ENCODE peak calls at places on chromosome 5, in ten cellular contexts. J, S, C, G, W, Y, U, R, P and Z are unnamed samples.

GRCh38 chr5:66713998-66714397 is 117.8 kb downstream of the MAST4 start:
- DNase-seq in J (no peak), G (no peak), P (no peak), R (no peak), U (no peak), C (peak; percentile 8), W (no peak), Y (no peak), S (no peak), Z (no peak)

GRCh38 chr5:157198277-157199058 is 17.8 kb downstream of the ITK start:
- DNase-seq in U (no peak), J (no peak), Y (no peak), G (no peak), W (no peak), P (no peak), C (no peak), R (no peak), S (no peak), Z (no peak)

GRCh38 chr5:171386861-171387254 is 791 bp upstream of the NPM1 start:
- DNase-seq in S (peak; percentile 61), J (no peak), C (no peak), U (no peak), G (no peak), P (no peak), R (no peak), Y (peak; percentile 19), W (no peak), Z (no peak)

GRCh38 chr5:61322738-61323429 is 9.2 kb upstream of the ZSWIM6 start:
- DNase-seq in C (no peak), R (no peak), J (peak; percentile 65), P (no peak), W (no peak), U (no peak), G (no peak), S (no peak), Y (no peak), Z (peak; percentile 35)

GRCh38 chr5:120405923-120406322 is 58.2 kb upstream of the PRR16 start:
- DNase-seq in P (no peak), U (no peak), C (no peak), W (no peak), R (no peak), Y (no peak), S (no peak), G (no peak), J (no peak), Z (no peak)

GRCh38 chr5:55407059-55407684 is 99.4 kb downstream of the MTREX start:
- DNase-seq in P (no peak), G (no peak), U (no peak), J (no peak), S (no peak), W (peak; percentile 25), C (peak; percentile 22), R (no peak), Y (no peak), Z (no peak)

GRCh38 chr5:23820764-23821471 is 313.5 kb downstream of the PRDM9 start:
- DNase-seq in G (no peak), C (no peak), W (peak; percentile 5), S (no peak), J (no peak), Y (no peak), P (no peak), U (no peak), R (no peak), Z (no peak)

GRCh38 chr5:32280656-32281081 is 32.1 kb downstream of the MTMR12 start:
- DNase-seq in G (no peak), C (no peak), S (no peak), J (no peak), W (no peak), P (no peak), Y (no peak), U (no peak), R (no peak), Z (no peak)

GRCh38 chr5:91875133-91875779 is 492.1 kb upstream of the ARRDC3 start:
- DNase-seq in J (no peak), C (no peak), W (no peak), R (no peak), S (no peak), P (no peak), U (no peak), G (no peak), Y (no peak), Z (no peak)

GRCh38 chr5:137126829-137127228 is 372.3 kb downstream of the SPOCK1 start:
- DNase-seq in R (no peak), P (no peak), Y (no peak), U (no peak), W (no peak), G (no peak), C (no peak), J (no peak), S (no peak), Z (no peak)

GRCh38 chr5:62538017-62538942 is 40.3 kb upstream of the LRRC70 start:
- DNase-seq in W (no peak), J (no peak), Y (no peak), U (no peak), R (no peak), S (no peak), P (no peak), G (no peak), C (no peak), Z (peak; percentile 12)

GRCh38 chr5:28380172-28380571 is 1341.8 kb upstream of the CDH9 start:
- DNase-seq in P (no peak), C (no peak), Y (no peak), S (no peak), J (no peak), R (no peak), W (no peak), G (no peak), U (no peak), Z (no peak)

GRCh38 chr5:42848545-42848944 is 36.9 kb upstream of the SELENOP start:
- DNase-seq in S (no peak), W (no peak), J (no peak), P (no peak), G (no peak), Y (no peak), C (no peak), R (no peak), U (no peak), Z (no peak)

GRCh38 chr5:174789596-174789995 is 65.2 kb downstream of the MSX2 start:
- DNase-seq in S (no peak), G (no peak), Y (no peak), U (no peak), R (no peak), P (no peak), J (no peak), W (no peak), C (no peak), Z (no peak)

GRCh38 chr5:173789031-173789920 is 98.9 kb upstream of the CPEB4 start:
- DNase-seq in R (no peak), G (no peak), S (peak; percentile 87), J (no peak), C (peak; percentile 41), U (no peak), P (no peak), Y (no peak), W (no peak), Z (no peak)

GRCh38 chr5:88687253-88687955 is 195.6 kb downstream of the MEF2C start:
- DNase-seq in S (no peak), W (no peak), U (no peak), P (no peak), C (no peak), R (no peak), Y (no peak), G (no peak), J (no peak), Z (no peak)

GRCh38 chr5:88689662-88690351 is 193.2 kb downstream of the MEF2C start:
- DNase-seq in C (no peak), Y (no peak), G (no peak), U (no peak), R (no peak), S (no peak), W (no peak), J (no peak), P (no peak), Z (no peak)

GRCh38 chr5:88690619-88691560 is 192.1 kb downstream of the MEF2C start:
- DNase-seq in C (peak; percentile 44), W (peak; percentile 59), J (peak; percentile 68), P (peak; percentile 77), U (peak; percentile 85), S (peak; percentile 82), Y (peak; percentile 61), R (peak; percentile 47), G (peak; percentile 34), Z (peak; percentile 67)

GRCh38 chr5:88688242-88688959 is 194.6 kb downstream of the MEF2C start:
- DNase-seq in R (no peak), W (no peak), J (no peak), Y (no peak), C (no peak), S (no peak), P (no peak), G (no peak), U (no peak), Z (no peak)

GRCh38 chr5:88688981-88689661 is 193.9 kb downstream of the MEF2C start:
- DNase-seq in J (no peak), C (no peak), Y (no peak), G (no peak), P (no peak), R (no peak), W (no peak), S (no peak), U (no peak), Z (no peak)
- H3K4me3 ChIP-seq in J (no peak overlapping the region), C (no peak overlapping the region), Y (no peak overlapping the region), G (no peak overlapping the region), P (no peak overlapping the region), R (no peak overlapping the region), W (no peak overlapping the region), S (no peak overlapping the region), U (no peak overlapping the region), Z (no peak overlapping the region)

GRCh38 chr5:148381906-148382305 is 1.9 kb upstream of the FBXO38 start:
- DNase-seq in S (no peak), G (no peak), Y (no peak), U (no peak), C (no peak), J (no peak), R (no peak), P (no peak), W (no peak), Z (no peak)
- H3K4me1 ChIP-seq in S (peaks cover 33% of the 10 kb centered on the region), G (peaks cover 3% of the 10 kb centered on the region), Y (no peaks in the 10 kb centered on the region), U (peaks cover 6% of the 10 kb centered on the region), C (peaks cover 21% of the 10 kb centered on the region), J (peaks cover 27% of the 10 kb centered on the region), R (peaks cover 21% of the 10 kb centered on the region), P (no peaks in the 10 kb centered on the region), W (peaks cover 13% of the 10 kb centered on the region), Z (peaks cover 18% of the 10 kb centered on the region)

GRCh38 chr5:165630211-165630866 is 2124.9 kb downstream of the MAT2B start:
- DNase-seq in P (peak; percentile 63), G (peak; percentile 7), J (no peak), S (peak; percentile 66), W (peak; percentile 7), R (peak; percentile 42), U (no peak), C (no peak), Y (no peak), Z (peak; percentile 28)
- TF ChIP-seq CTCF in P (peak; percentile 74), G (peak; percentile 45), J (peak; percentile 38), S (peak; percentile 63), W (peak; percentile 64), R (peak; percentile 72), U (peak; percentile 42), C (peak; percentile 62), Y (peak; percentile 41), Z (peak; percentile 17)

DNA sequence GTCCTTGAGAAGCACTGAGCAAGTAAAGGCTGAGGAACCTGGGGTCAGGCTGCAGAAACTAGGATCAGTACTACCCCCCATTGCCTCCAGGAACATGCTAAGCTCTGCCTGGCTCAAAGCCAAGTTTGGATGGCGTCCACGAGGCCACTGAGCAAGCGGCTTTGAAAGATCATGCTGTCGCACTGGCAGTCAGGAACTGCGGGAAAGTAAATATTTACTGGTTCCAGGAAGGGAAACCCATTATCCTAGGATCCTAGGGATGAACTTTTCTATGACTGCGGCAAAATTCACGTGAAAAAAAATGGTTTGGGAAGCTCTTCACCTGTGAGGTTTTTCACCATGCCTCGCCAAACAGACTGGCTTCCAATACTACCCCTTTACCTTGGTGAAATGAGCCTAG is 75.3 kb upstream of the PJA2 start:
- DNase-seq in C (no peak), U (peak; percentile 68), S (peak; percentile 71), R (peak; percentile 64), J (peak; percentile 65), W (no peak), P (peak; percentile 67), G (no peak), Y (peak; percentile 23), Z (peak; percentile 75)
- H3K4me3 ChIP-seq in C (no peak overlapping the region), U (no peak overlapping the region), S (no peak overlapping the region), R (no peak overlapping the region), J (no peak overlapping the region), W (no peak overlapping the region), P (no peak overlapping the region), G (no peak overlapping the region), Y (no peak overlapping the region), Z (no peak overlapping the region)